ENCODE peak calls at places on chromosome 11, in eight cellular contexts. W is body of pancreas; T is stimulated activated CD4-positive, alpha-beta T cell treated with anti-CD3 and anti-CD28 coated beads, Interleukin-15, amount 100 ng/mL, for 24 hours; X is AG09319; J is immature natural killer cell; V is EL; A is fibroblast of pulmonary artery; L is stimulated activated CD8-positive, alpha-beta memory T cell treated with anti-CD3 and anti-CD28 coated beads, Interleukin-4, amount 100 ng/mL, for 1 hour. O is an unnamed sample.
A peak's percentile ranks its signal among the peaks of the same experiment; 100 is the strongest.

GRCh38 chr11:34364102-34364501 is 6.3 kb upstream of the ABTB2 start:
- DNase-seq in W (no peak), T (no peak), X (no peak), J (no peak), V (no peak), A (no peak), L (no peak), O (peak; percentile 49)

GRCh38 chr11:77669848-77670511 is 32.4 kb upstream of the CLNS1A start:
- DNase-seq in W (no peak), T (no peak), X (no peak), J (no peak), V (peak; percentile 18), A (peak; percentile 54), L (no peak), O (no peak)

GRCh38 chr11:130609121-130610035 is 160.9 kb downstream of the ADAMTS15 start:
- DNase-seq in W (peak; percentile 58), T (no peak), X (no peak), J (no peak), V (no peak), A (peak; percentile 79), L (no peak), O (no peak)

GRCh38 chr11:133947298-133947905 is 9.4 kb downstream of the IGSF9B start:
- DNase-seq in W (peak; percentile 36), T (peak; percentile 68), X (no peak), J (peak; percentile 31), V (peak; percentile 43), A (peak; percentile 50), L (no peak), O (peak; percentile 63)

GRCh38 chr11:67648140-67648795 is 2.3 kb downstream of the ACY3 start:
- DNase-seq in W (peak; percentile 81), T (peak; percentile 67), X (no peak), J (peak; percentile 36), V (no peak), A (no peak), L (no peak), O (peak; percentile 52)

GRCh38 chr11:445765-446588 is 4.1 kb upstream of the PTDSS2 start:
- DNase-seq in W (no peak), T (no peak), X (no peak), J (no peak), V (no peak), A (no peak), L (no peak), O (no peak)

GRCh38 chr11:106286881-106287504 is 209.5 kb downstream of the AASDHPPT start:
- DNase-seq in W (no peak), T (no peak), X (no peak), J (no peak), V (no peak), A (no peak), L (no peak), O (no peak)

GRCh38 chr11:46537851-46538295 is 56.0 kb downstream of the AMBRA1 start:
- DNase-seq in W (peak; percentile 61), T (peak; percentile 67), X (no peak), J (peak; percentile 53), V (peak; percentile 75), A (peak; percentile 85), L (no peak), O (peak; percentile 19)

GRCh38 chr11:64203421-64204079 is 3.0 kb upstream of the FERMT3 start:
- DNase-seq in W (no peak), T (no peak), X (no peak), J (no peak), V (no peak), A (no peak), L (no peak), O (no peak)